ENCODE peak calls at places on chromosomes 1 and 21, in seven cellular contexts. B, M, R, E, F, D and N are unnamed samples.

GRCh38 chr21:32975811-32976507 is 49.8 kb upstream of the OLIG2 start:
- DNase-seq in M (no peak), D (no peak), F (no peak), R (no peak), E (no peak), B (no peak), N (no peak)

GRCh38 chr1:109527846-109528245 is 11.8 kb upstream of the GPR61 start:
- DNase-seq in D (no peak), E (no peak), F (no peak), B (no peak), M (no peak), R (no peak), N (no peak)

GRCh38 chr1:183185941-183186490 is at the start of gene LAMC2:
- DNase-seq in M (peak; percentile 66), D (no peak), R (no peak), F (no peak), B (peak; percentile 36), E (no peak), N (no peak)

GRCh38 chr1:68213843-68214242 is 18.5 kb downstream of the WLS start:
- DNase-seq in M (peak; percentile 55), F (no peak), B (peak; percentile 77), E (no peak), R (peak; percentile 77), D (no peak), N (peak; percentile 99)

GRCh38 chr1:3178279-3178678 is 109.3 kb downstream of the PRDM16 start:
- DNase-seq in M (no peak), E (no peak), R (no peak), B (no peak), F (no peak), D (no peak), N (no peak)

GRCh38 chr1:183956559-183957188 is 80.9 kb downstream of the COLGALT2 start:
- DNase-seq in E (no peak), F (no peak), D (peak; percentile 58), B (no peak), M (no peak), R (no peak), N (no peak)

GRCh38 chr1:156625436-156626078 is 6.3 kb downstream of the HAPLN2 start:
- DNase-seq in F (no peak), E (peak; percentile 73), R (peak; percentile 52), B (peak; percentile 57), D (peak; percentile 60), M (peak; percentile 61), N (no peak)

GRCh38 chr21:41068411-41069304 is 99.3 kb upstream of the BACE2 start:
- DNase-seq in M (peak; percentile 89), B (peak; percentile 66), D (peak; percentile 46), R (peak; percentile 80), F (peak; percentile 43), E (peak; percentile 92), N (no peak)

GRCh38 chr1:4871373-4871772 is 217.0 kb downstream of the AJAP1 start:
- DNase-seq in M (no peak), R (no peak), B (no peak), D (no peak), F (no peak), E (no peak), N (no peak)

GRCh38 chr1:247681288-247681897 is 1.9 kb upstream of the OR13G1 start:
- DNase-seq in F (no peak), B (no peak), M (peak; percentile 42), E (peak; percentile 33), R (no peak), D (no peak), N (peak; percentile 62)

GRCh38 chr1:46810596-46810995 is 11.8 kb downstream of the CYP4B1 start:
- DNase-seq in B (no peak), D (no peak), R (no peak), F (no peak), M (no peak), E (no peak), N (no peak)

GRCh38 chr1:116268211-116268610 is 104.8 kb upstream of the ATP1A1 start:
- DNase-seq in M (peak; percentile 59), B (no peak), R (no peak), F (no peak), E (peak; percentile 51), D (peak; percentile 12), N (no peak)

GRCh38 chr1:114076308-114076707 is 77.4 kb downstream of the SYT6 start:
- DNase-seq in F (no peak), B (no peak), R (no peak), M (no peak), D (no peak), E (no peak), N (no peak)

GRCh38 chr1:3323791-3324703 is 130.4 kb upstream of the ARHGEF16 start:
- DNase-seq in E (no peak), M (no peak), R (no peak), D (no peak), B (peak; percentile 23), F (no peak), N (no peak)

GRCh38 chr1:247286134-247286670 is 30.3 kb downstream of the VN1R5 start:
- DNase-seq in E (no peak), M (no peak), B (no peak), D (no peak), R (no peak), F (no peak), N (no peak)

GRCh38 chr21:42216726-42217572 is 2.0 kb upstream of the ABCG1 start:
- DNase-seq in R (no peak), M (peak; percentile 20), F (no peak), B (no peak), D (no peak), E (no peak), N (no peak)

GRCh38 chr1:118785246-118785645 is 202.9 kb downstream of the TBX15 start:
- DNase-seq in M (no peak), F (no peak), E (no peak), B (no peak), D (no peak), R (no peak), N (peak; percentile 44)

GRCh38 chr1:19309123-19309813 is 2.7 kb downstream of the AKR7A2 start:
- DNase-seq in M (no peak), D (no peak), E (no peak), F (no peak), R (no peak), B (no peak), N (no peak)

GRCh38 chr1:214553142-214553710 is 1.8 kb upstream of the PTPN14 start:
- DNase-seq in D (no peak), B (no peak), R (no peak), F (no peak), M (no peak), E (no peak), N (no peak)

GRCh38 chr1:208980590-208980989 is 602.9 kb upstream of the CAMK1G start:
- DNase-seq in E (no peak), B (no peak), D (no peak), R (no peak), F (no peak), M (no peak), N (no peak)

GRCh38 chr1:173392895-173393654 is 84.1 kb upstream of the PRDX6 start:
- DNase-seq in D (no peak), F (no peak), B (no peak), E (no peak), M (no peak), R (no peak), N (no peak)

GRCh38 chr1:200729863-200730262 is 8.8 kb upstream of the CAMSAP2 start:
- DNase-seq in E (no peak), B (no peak), D (no peak), R (no peak), M (no peak), F (no peak), N (no peak)

GRCh38 chr1:183163311-183163710 is 22.8 kb upstream of the LAMC2 start:
- DNase-seq in B (no peak), F (no peak), D (no peak), E (no peak), M (no peak), R (no peak), N (no peak)

GRCh38 chr1:32336963-32337675 is 1.1 kb upstream of the MARCKSL1 start:
- DNase-seq in M (peak; percentile 50), E (no peak), R (peak; percentile 49), B (no peak), D (no peak), F (no peak), N (no peak)

GRCh38 chr1:51100264-51100880 is 1.7 kb upstream of the C1orf185 start:
- DNase-seq in E (no peak), M (no peak), D (no peak), B (no peak), F (no peak), R (no peak), N (peak; percentile 92)
- H3K27ac ChIP-seq in E (no peak overlapping the region), M (no peak overlapping the region), D (no peak overlapping the region), B (no peak overlapping the region), F (no peak overlapping the region), R (no peak overlapping the region), N (peak overlapping the region; percentile 98)

DNA sequence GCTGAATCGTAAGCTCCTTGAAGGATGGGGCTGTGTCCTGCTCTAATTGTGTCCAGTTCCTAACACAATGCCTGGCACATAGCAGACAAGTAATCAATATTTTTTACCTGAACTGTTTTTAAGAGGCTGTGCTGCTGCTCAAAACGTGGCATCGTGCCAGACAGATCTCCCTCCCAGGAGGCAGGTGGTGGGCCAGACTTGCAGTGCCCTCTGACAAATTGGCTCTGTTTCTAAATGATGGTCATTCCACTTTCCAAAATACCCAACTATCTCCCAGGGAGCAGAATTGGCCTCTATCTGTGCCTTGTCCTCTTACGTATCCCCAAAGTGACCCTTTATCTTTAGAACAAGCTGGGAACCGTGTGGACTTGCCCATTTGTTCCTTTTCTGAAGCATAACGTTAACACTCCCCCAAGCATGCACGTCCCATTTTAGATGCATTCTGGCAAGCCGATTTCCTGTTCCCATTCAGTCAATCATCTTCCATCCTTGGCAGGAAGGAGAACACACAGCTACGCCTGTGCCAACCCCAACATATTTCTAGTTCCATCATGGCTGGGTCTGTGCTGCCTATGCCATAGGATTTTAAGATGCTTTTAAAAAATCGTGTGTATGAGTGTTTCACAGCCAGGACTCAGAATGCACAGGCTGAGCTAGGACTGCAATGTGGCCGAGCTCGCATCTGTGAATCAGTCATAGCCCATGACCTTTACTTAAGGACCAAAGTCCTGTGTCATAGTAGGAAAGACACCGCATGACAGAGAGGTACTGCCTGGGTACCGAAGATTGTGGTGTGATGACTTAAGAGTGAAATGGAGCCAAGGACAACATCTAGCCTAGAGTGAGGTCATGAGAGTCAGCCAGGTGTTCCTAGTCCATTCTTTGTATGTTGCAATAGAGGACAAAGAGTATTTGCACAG is 408.6 kb downstream of the PRDM2 start:
- DNase-seq in E (peak; percentile 41), D (no peak), F (no peak), M (no peak), R (no peak), B (no peak), N (no peak)
- H3K27ac ChIP-seq in E (peak overlapping the region; percentile 86), D (no peak overlapping the region), F (no peak overlapping the region), M (no peak overlapping the region), R (no peak overlapping the region), B (no peak overlapping the region), N (no peak overlapping the region)

DNA sequence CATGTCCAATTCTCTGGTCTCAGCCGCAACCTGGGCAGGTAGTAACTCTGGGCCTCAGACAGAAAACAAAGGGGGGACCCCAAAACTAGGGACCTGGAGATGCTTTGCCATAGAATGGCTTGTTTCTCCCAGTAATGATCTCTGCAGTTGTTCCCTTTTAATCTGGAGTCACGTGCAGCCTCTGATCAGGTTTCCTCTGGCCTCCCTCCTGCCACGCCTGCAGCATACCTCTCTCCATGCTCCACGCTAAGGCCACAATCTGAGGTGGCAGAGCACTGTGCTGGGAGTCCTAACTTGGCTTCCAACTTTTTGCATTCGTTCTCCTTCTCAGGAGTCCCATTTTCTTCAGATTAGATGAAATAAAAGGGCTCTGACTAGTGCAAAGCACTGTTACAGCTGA is 1.9 kb downstream of the PABPC4 start:
- DNase-seq in M (peak; percentile 50), F (no peak), R (no peak), D (no peak), B (no peak), E (no peak), N (no peak)
- H3K27ac ChIP-seq in M (no peak overlapping the region), F (no peak overlapping the region), R (peak overlapping the region; percentile 90), D (no peak overlapping the region), B (no peak overlapping the region), E (no peak overlapping the region), N (no peak overlapping the region)

GRCh38 chr1:234659538-234659937 is 49.6 kb upstream of the IRF2BP2 start:
- DNase-seq in E (no peak), B (no peak), R (no peak), M (no peak), D (no peak), F (no peak), N (no peak)
- H3K27ac ChIP-seq in E (no peak overlapping the region), B (no peak overlapping the region), R (no peak overlapping the region), M (no peak overlapping the region), D (no peak overlapping the region), F (no peak overlapping the region), N (no peak overlapping the region)